ENCODE peak calls at places on chromosomes 13 and 19, in eight cellular contexts. V is cardiac muscle cell; X is thoracic aorta; D is CD8-positive, alpha-beta memory T cell; L is pancreas; U is bronchial epithelial cell; C is heart right ventricle; E is Panc1. G is an unnamed sample. For H3K27me3, the result is how much of the 10 kb centered on the place peaks cover.

GRCh38 chr13:37869506-37869755 is 141 bp downstream of the TRPC4 start:
- DNase-seq in E (no peak), D (no peak), L (no peak), U (no peak), C (no peak), X (no peak), V (no peak), G (no peak)

GRCh38 chr13:38866649-38867048 is 124.0 kb downstream of the STOML3 start:
- DNase-seq in L (no peak), D (no peak), C (no peak), X (no peak), V (peak), U (peak), E (no peak), G (peak)

GRCh38 chr13:106587787-106588186 is 19.9 kb upstream of the ARGLU1 start:
- DNase-seq in U (peak), C (no peak), X (no peak), L (no peak), E (no peak), D (no peak), V (no peak), G (peak)

GRCh38 chr19:49801966-49802661 is 11.0 kb downstream of the FUZ start:
- DNase-seq in L (peak), U (no peak), D (no peak), E (no peak), C (peak), X (peak), V (peak), G (no peak)

GRCh38 chr13:59710995-59711701 is 452.6 kb downstream of the DIAPH3 start:
- DNase-seq in V (no peak), U (no peak), X (no peak), L (no peak), D (no peak), E (no peak), C (no peak), G (peak)

GRCh38 chr19:9037415-9038062 is 27.3 kb upstream of the MUC16 start:
- DNase-seq in V (no peak), U (no peak), C (no peak), E (no peak), D (no peak), L (no peak), X (no peak), G (no peak)

GRCh38 chr19:18192673-18193387 is at the start of gene MPV17L2:
- DNase-seq in U (peak), C (peak), L (peak), D (peak), E (peak), X (peak), V (peak), G (peak)

GRCh38 chr13:30049692-30050091 is 199.3 kb upstream of the UBL3 start:
- DNase-seq in E (no peak), C (peak), D (no peak), L (no peak), U (peak), V (no peak), X (no peak), G (peak)

GRCh38 chr19:21158523-21159135 is 16.8 kb downstream of the ZNF431 start:
- DNase-seq in V (peak), X (no peak), E (no peak), U (peak), C (no peak), L (no peak), D (no peak), G (no peak)

GRCh38 chr19:19426216-19426615 is 20.7 kb downstream of the GATAD2A start:
- DNase-seq in E (no peak), D (no peak), V (no peak), X (no peak), U (no peak), L (no peak), C (no peak), G (no peak)

GRCh38 chr13:113774177-113775107 is 15.4 kb downstream of the TMEM255B start:
- DNase-seq in C (no peak), X (no peak), U (peak), D (no peak), L (no peak), V (peak), E (peak), G (no peak)

GRCh38 chr19:33720691-33721682 is 75.7 kb upstream of the KCTD15 start:
- DNase-seq in L (no peak), E (no peak), U (no peak), C (no peak), V (no peak), X (no peak), D (no peak), G (no peak)

GRCh38 chr19:33720155-33720493 is 76.5 kb upstream of the KCTD15 start:
- DNase-seq in D (no peak), E (no peak), C (no peak), X (no peak), L (no peak), V (no peak), U (no peak), G (no peak)

GRCh38 chr19:33718668-33719259 is 77.9 kb upstream of the KCTD15 start:
- DNase-seq in C (no peak), X (no peak), D (no peak), V (no peak), E (no peak), U (no peak), L (no peak), G (no peak)

GRCh38 chr19:33717878-33718277 is 78.8 kb upstream of the KCTD15 start:
- DNase-seq in V (no peak), C (no peak), D (no peak), U (no peak), X (no peak), E (no peak), L (no peak), G (no peak)

DNA sequence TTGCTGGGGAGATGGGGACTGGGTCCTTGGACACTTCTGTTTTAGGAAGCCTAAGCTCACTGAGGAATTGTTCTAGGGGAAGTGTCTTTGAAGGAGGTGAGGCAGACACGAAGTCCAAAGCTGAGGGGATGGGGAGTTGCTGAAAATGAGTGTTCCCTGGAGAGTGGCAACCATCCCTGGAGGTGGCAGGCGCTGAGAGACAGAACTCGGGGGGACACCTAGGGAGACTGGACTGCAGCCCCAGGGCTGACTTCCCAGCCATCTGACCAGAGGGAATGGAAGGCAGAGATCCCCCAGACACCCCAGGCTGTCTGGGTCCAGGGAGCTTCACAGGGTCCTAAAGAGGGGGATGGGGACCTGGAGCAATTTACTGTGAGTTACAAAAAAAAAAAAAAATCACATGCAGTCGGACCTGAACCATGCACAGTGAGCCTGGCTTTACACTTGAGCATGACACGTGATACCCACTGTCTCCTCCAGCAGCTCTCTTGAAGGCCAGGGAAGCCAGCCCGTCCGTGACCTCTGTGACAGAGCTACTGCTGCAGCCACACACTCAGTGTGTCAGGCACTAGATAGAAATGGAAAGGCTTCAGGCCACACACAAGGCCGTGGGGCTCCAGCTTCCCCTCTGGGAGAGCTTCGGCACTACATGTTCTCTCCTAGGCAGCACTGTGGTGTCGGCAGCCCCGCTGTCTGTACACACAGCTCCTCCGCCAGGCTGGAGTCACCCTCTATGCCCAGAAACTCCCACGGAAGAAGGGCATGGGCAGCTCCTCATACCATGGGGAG is 77.1 kb upstream of the KCTD15 start:
- DNase-seq in E (no peak), U (no peak), L (no peak), X (no peak), C (no peak), D (no peak), V (no peak), G (no peak)
- H3K27me3 ChIP-seq in E (under half), U (under half), L (under half), X (under half), C (under half), D (under half), V (under half), G (under half)

GRCh38 chr13:45690636-45691035 is 11.5 kb upstream of the CBY2 start:
- DNase-seq in L (no peak), U (no peak), C (no peak), E (no peak), X (no peak), D (no peak), V (no peak), G (no peak)

GRCh38 chr13:45695198-45695730 is 6.9 kb upstream of the CBY2 start:
- DNase-seq in V (peak), D (no peak), E (no peak), U (no peak), L (no peak), C (no peak), X (no peak), G (no peak)

GRCh38 chr13:45696610-45697226 is 5.4 kb upstream of the CBY2 start:
- DNase-seq in L (no peak), C (no peak), E (no peak), V (no peak), U (peak), D (no peak), X (no peak), G (no peak)

GRCh38 chr13:45691251-45691650 is 10.9 kb upstream of the CBY2 start:
- DNase-seq in C (no peak), V (no peak), L (no peak), D (no peak), X (no peak), U (no peak), E (no peak), G (no peak)

DNA sequence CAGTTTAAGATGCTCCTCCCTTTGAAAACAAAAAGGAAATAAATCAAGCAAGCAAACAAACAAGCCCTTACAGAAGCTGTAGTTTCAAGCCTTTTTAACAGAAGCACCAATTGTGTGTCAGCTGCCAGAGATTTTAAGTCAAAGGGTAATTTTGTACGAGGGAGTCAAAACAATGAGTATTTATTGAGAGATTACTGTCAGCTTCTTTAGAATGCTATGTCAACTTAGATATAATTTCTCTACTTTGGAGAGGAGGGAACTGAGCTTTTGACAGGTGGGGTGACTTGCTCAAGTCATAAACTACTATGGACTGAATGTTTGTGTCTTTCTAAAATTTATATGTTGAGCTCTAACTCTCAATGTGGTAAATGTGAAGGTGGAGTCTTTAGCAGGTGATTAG is 10.5 kb upstream of the CBY2 start:
- DNase-seq in C (no peak), E (no peak), V (no peak), U (no peak), X (no peak), L (no peak), D (no peak), G (no peak)
- H3K27me3 ChIP-seq in C (under half), E (under half), V (under half), U (under half), X (under half), L (under half), D (under half), G (under half)

GRCh38 chr13:110798595-110798994 is 85.1 kb downstream of the ING1 start:
- DNase-seq in D (no peak), C (no peak), U (no peak), L (no peak), E (no peak), V (no peak), X (no peak), G (peak)
- H3K27me3 ChIP-seq in D (under half), C (under half), U (under half), L (under half), E (under half), V (under half), X (under half), G (under half)

GRCh38 chr19:2981898-2982297 is 4.5 kb downstream of the TLE6 start:
- DNase-seq in C (no peak), U (no peak), D (no peak), X (no peak), E (no peak), L (no peak), V (no peak), G (no peak)

GRCh38 chr19:2983351-2984195 is 6.2 kb downstream of the TLE6 start:
- DNase-seq in C (peak), L (peak), D (no peak), X (no peak), V (peak), E (no peak), U (peak), G (no peak)

GRCh38 chr19:2984196-2984490 is 6.8 kb downstream of the TLE6 start:
- DNase-seq in C (no peak), L (no peak), V (no peak), U (no peak), E (no peak), X (peak), D (no peak), G (no peak)

GRCh38 chr19:2982556-2982955 is 5.2 kb downstream of the TLE6 start:
- DNase-seq in L (no peak), E (no peak), D (no peak), C (no peak), X (no peak), V (no peak), U (no peak), G (no peak)

GRCh38 chr19:2982983-2983350 is 5.6 kb downstream of the TLE6 start:
- DNase-seq in D (no peak), X (peak), C (peak), U (peak), V (peak), L (peak), E (no peak), G (peak)
- H3K27me3 ChIP-seq in D (under half), X (under half), C (under half), U (under half), V (under half), L (under half), E (under half), G (under half)

DNA sequence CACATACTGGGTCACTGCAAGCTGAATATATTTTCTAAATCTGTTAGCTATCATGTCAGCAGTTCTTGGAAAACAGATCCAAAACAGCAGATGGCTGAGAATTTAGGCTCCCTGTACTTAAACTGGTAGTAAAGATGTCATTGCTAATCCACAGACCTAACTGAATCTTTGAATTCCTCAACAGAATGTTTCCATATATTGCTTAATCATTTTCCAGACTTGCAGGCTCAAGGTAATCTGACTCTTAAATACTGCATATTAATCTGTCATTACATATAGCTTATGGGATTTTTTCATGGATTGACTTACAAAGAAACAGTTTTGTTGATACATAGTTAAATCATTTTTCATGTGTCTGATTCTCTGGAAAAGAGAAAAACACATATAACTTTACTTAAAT is 639.1 kb upstream of the KLHL1 start:
- DNase-seq in E (no peak), U (no peak), C (no peak), L (no peak), V (no peak), D (no peak), X (no peak), G (no peak)
- H3K27me3 ChIP-seq in E (under half), U (under half), C (under half), L (under half), V (under half), D (under half), X (under half), G (under half)

DNA sequence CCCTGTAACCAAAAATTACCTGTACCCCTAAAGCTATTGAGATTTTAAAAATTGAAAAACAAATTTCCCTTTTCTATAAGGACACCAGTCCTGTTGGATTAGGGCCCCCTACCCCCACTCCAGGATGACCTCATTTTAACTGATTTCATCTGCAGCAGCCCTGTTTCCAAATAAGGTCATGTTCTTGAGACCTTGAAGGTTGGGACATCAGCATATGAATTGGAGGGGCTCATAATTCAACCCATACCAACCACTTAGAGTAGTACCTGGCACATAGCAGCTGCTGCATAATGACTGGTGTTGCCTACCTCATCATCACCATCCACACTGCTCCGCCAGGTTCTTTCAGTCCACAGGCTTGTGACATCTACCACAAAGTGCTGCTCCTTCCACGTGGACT is 17.6 kb downstream of the ZNF71 start:
- DNase-seq in E (no peak), L (no peak), X (no peak), D (no peak), C (no peak), V (no peak), U (no peak), G (no peak)
- H3K27me3 ChIP-seq in E (under half), L (under half), X (under half), D (under half), C (under half), V (under half), U (under half), G (under half)

GRCh38 chr13:19882231-19882630 is 18.8 kb upstream of the ZMYM5 start:
- DNase-seq in U (peak), X (no peak), C (no peak), E (no peak), D (no peak), L (no peak), V (no peak), G (no peak)
- H3K27me3 ChIP-seq in U (under half), X (under half), C (under half), E (under half), D (under half), L (under half), V (under half), G (under half)

DNA sequence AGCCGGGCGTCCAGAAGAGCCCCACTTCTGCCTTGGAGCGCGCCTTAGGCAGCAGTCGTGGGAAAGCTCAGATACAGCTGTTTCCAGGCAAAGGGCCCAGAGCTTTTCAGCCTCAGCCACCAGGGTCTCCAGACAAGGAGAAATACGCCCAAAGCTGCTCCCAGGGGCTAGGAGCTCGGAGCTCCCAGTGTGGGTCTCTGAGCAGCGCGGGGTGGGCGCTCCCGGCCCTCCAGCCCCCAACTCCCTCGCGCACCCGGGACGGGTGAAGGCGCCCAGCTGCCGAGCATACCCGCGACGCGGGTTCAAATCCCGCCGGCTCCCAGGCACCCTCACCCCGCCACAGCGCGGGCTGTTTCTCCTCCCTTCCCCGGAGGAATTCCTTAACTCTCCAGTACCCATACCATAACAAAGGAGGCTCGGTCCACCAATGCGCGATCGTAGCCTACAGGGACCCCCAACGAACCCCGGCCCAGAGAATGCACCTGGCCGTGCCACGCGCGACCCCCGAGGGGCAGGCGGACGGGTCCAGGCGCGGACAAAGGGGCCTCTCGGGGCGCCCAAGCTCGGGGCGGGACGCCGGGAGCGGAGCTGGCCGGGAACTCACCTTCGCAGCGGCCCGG is 507 bp downstream of the COL4A1 start:
- DNase-seq in V (peak), L (no peak), U (no peak), X (no peak), E (no peak), C (no peak), D (no peak), G (no peak)
- H3K27me3 ChIP-seq in V (under half), L (under half), U (under half), X (under half), E (under half), C (under half), D (under half), G (under half)

GRCh38 chr13:77503398-77503797 is 32.1 kb upstream of the SCEL start:
- DNase-seq in D (no peak), U (no peak), X (no peak), E (no peak), C (no peak), L (no peak), V (no peak), G (no peak)
- H3K27me3 ChIP-seq in D (under half), U (under half), X (under half), E (under half), C (under half), L (under half), V (under half), G (under half)